ENCODE peak calls at places on chromosomes 12 and 14, in four cellular contexts. I, Z, W and K are unnamed samples.
A peak's percentile ranks its signal among the peaks of the same experiment; 100 is the strongest.

GRCh38 chr14:34778744-34779143 is 64.4 kb upstream of the CFL2 start:
- DNase-seq in Z (no peak), I (no peak), W (no peak), K (no peak)

GRCh38 chr12:119182701-119183493 is 4.2 kb downstream of the HSPB8 start:
- DNase-seq in I (no peak), Z (no peak), W (no peak), K (no peak)

GRCh38 chr12:108510836-108511235 is 4.2 kb upstream of the FICD start:
- DNase-seq in Z (no peak), I (no peak), W (no peak), K (no peak)

GRCh38 chr12:82874935-82875334 is 188.2 kb downstream of the TMTC2 start:
- DNase-seq in I (no peak), Z (no peak), W (no peak), K (no peak)

GRCh38 chr14:67618617-67619063 is 1.1 kb upstream of the ARG2 start:
- DNase-seq in W (no peak), I (no peak), Z (peak; percentile 60), K (no peak)

GRCh38 chr12:105257321-105257728 is 21.4 kb upstream of the APPL2 start:
- DNase-seq in Z (peak; percentile 68), W (no peak), I (no peak), K (no peak)

GRCh38 chr12:44286336-44286735 is 450.5 kb downstream of the TMEM117 start:
- DNase-seq in W (no peak), Z (peak; percentile 18), I (no peak), K (no peak)

GRCh38 chr12:41409628-41410027 is 221.5 kb downstream of the PDZRN4 start:
- DNase-seq in Z (no peak), I (no peak), W (no peak), K (no peak)

GRCh38 chr12:13530966-13531365 is 334.4 kb downstream of the EMP1 start:
- DNase-seq in I (no peak), Z (no peak), W (peak; percentile 43), K (no peak)

GRCh38 chr14:58733451-58734208 is 95.9 kb downstream of the DACT1 start:
- DNase-seq in W (no peak), I (no peak), Z (no peak), K (no peak)

GRCh38 chr12:10621278-10621677 is 7.9 kb upstream of the MAGOHB start:
- DNase-seq in I (no peak), W (no peak), Z (no peak), K (no peak)

GRCh38 chr14:32421781-32422180 is 92.7 kb downstream of the AKAP6 start:
- DNase-seq in I (no peak), Z (no peak), W (no peak), K (no peak)

GRCh38 chr12:88579572-88579940 is 715 bp downstream of the KITLG start:
- DNase-seq in W (peak; percentile 62), I (peak; percentile 62), Z (no peak), K (peak; percentile 77)

GRCh38 chr12:128827724-128828123 is 4.0 kb upstream of the SLC15A4 start:
- DNase-seq in W (no peak), Z (no peak), I (no peak), K (no peak)

GRCh38 chr12:101127521-101128219 is 82.4 kb downstream of the SLC5A8 start:
- DNase-seq in I (no peak), Z (peak; percentile 38), W (no peak), K (no peak)

GRCh38 chr12:18462437-18462836 is 201.1 kb downstream of the PIK3C2G start:
- DNase-seq in I (no peak), Z (peak; percentile 40), W (no peak), K (no peak)

GRCh38 chr14:89618821-89619551 is 202.0 kb upstream of the FOXN3 start:
- DNase-seq in I (peak; percentile 90), Z (no peak), W (peak; percentile 81), K (peak; percentile 90)

GRCh38 chr14:80522936-80523335 is 311.6 kb upstream of the DIO2 start:
- DNase-seq in Z (no peak), I (no peak), W (no peak), K (no peak)

GRCh38 chr12:25384038-25384953 is 133.6 kb upstream of the KRAS start:
- DNase-seq in Z (no peak), W (no peak), I (no peak), K (no peak)

GRCh38 chr14:104723651-104724406 is at the start of gene ADSS1:
- DNase-seq in I (peak; percentile 92), W (peak; percentile 83), Z (no peak), K (peak; percentile 93)

GRCh38 chr14:72878746-72879145 is 15.2 kb downstream of the DPF3 start:
- DNase-seq in W (no peak), I (no peak), Z (no peak), K (no peak)

GRCh38 chr14:91521058-91521721 is 11.1 kb upstream of the PPP4R3A start:
- DNase-seq in Z (no peak), W (no peak), I (no peak), K (no peak)

GRCh38 chr12:106733660-106734059 is 40.8 kb upstream of the RIC8B start:
- DNase-seq in Z (no peak), I (no peak), W (no peak), K (no peak)

GRCh38 chr14:103205541-103205906 is 82.3 kb downstream of the TNFAIP2 start:
- DNase-seq in W (no peak), Z (no peak), I (no peak), K (no peak)

GRCh38 chr14:102007916-102008418 is 43.6 kb downstream of the DYNC1H1 start:
- DNase-seq in W (no peak), I (no peak), Z (no peak), K (no peak)

GRCh38 chr12:6310771-6311610 is 509 bp downstream of the PLEKHG6 start:
- DNase-seq in Z (no peak), I (no peak), W (peak; percentile 49), K (peak; percentile 57)